ENCODE peak calls at places on chromosomes 16 and 17, in ten cellular contexts. F, A, Z, V, D, E, J, R, H and O are unnamed samples.

GRCh38 chr16:27676807-27677206 is 126.9 kb downstream of the KATNIP start:
- DNase-seq in F (no peak), A (no peak), Z (peak), V (no peak), D (no peak), E (peak), J (no peak), R (no peak), H (no peak), O (no peak)

GRCh38 chr17:55690105-55690508 is 32.6 kb downstream of the TMEM100 start:
- DNase-seq in F (no peak), A (no peak), Z (no peak), V (no peak), D (no peak), E (no peak), J (no peak), R (no peak), H (no peak), O (no peak)

GRCh38 chr17:49717371-49717841 is 9.6 kb upstream of the SLC35B1 start:
- DNase-seq in F (peak), A (no peak), Z (no peak), V (peak), D (no peak), E (no peak), J (no peak), R (no peak), H (no peak), O (peak)

GRCh38 chr17:75723201-75723930 is 2.1 kb downstream of the ITGB4 start:
- DNase-seq in F (no peak), A (no peak), Z (no peak), V (peak), D (no peak), E (no peak), J (no peak), R (no peak), H (no peak), O (no peak)

GRCh38 chr17:82296511-82297279 is 20.7 kb downstream of the CD7 start:
- DNase-seq in F (no peak), A (no peak), Z (no peak), V (no peak), D (no peak), E (no peak), J (no peak), R (no peak), H (no peak), O (no peak)

GRCh38 chr17:49670002-49670401 is 7.9 kb downstream of the SPOP start:
- DNase-seq in F (no peak), A (no peak), Z (no peak), V (no peak), D (no peak), E (no peak), J (no peak), R (no peak), H (no peak), O (no peak)

GRCh38 chr16:81431554-81432353 is 12.9 kb upstream of the CMIP start:
- DNase-seq in F (no peak), A (peak), Z (peak), V (no peak), D (peak), E (peak), J (no peak), R (peak), H (no peak), O (no peak)

GRCh38 chr17:47695664-47696376 is 1.9 kb downstream of the TBKBP1 start:
- DNase-seq in F (no peak), A (no peak), Z (no peak), V (no peak), D (no peak), E (no peak), J (no peak), R (peak), H (no peak), O (no peak)

GRCh38 chr16:69767459-69768229 is 5.5 kb downstream of the WWP2 start:
- DNase-seq in F (peak), A (no peak), Z (no peak), V (no peak), D (no peak), E (no peak), J (no peak), R (no peak), H (no peak), O (no peak)